ENCODE peak calls at places on chromosomes 5 and 9, in four cellular contexts. O is foreskin fibroblast; X is iPS-NIHi11; S is CD8-positive, alpha-beta memory T cell. Y is an unnamed sample.

GRCh38 chr9:37417252-37417803 is 5.2 kb upstream of the GRHPR start:
- DNase-seq in O (no peak), X (no peak), S (no peak), Y (no peak)

GRCh38 chr5:119435436-119436132 is 16.7 kb upstream of the HSD17B4 start:
- DNase-seq in O (peak; percentile 24), X (peak; percentile 57), S (peak; percentile 52), Y (no peak)

GRCh38 chr9:28688172-28688571 is 1114.9 kb upstream of the C9orf72 start:
- DNase-seq in O (no peak), X (no peak), S (no peak), Y (no peak)

GRCh38 chr5:38807570-38808461 is 38.0 kb upstream of the OSMR start:
- DNase-seq in O (peak; percentile 74), X (no peak), S (no peak), Y (no peak)

GRCh38 chr5:75566710-75567309 is 44.4 kb upstream of the ANKDD1B start:
- DNase-seq in O (peak; percentile 78), X (peak; percentile 33), S (no peak), Y (no peak)

GRCh38 chr5:136021016-136021405 is 7.8 kb upstream of the TGFBI start:
- DNase-seq in O (no peak), X (no peak), S (no peak), Y (no peak)

GRCh38 chr5:146088098-146088497 is 17.3 kb downstream of the PLAC8L1 start:
- DNase-seq in O (no peak), X (no peak), S (no peak), Y (no peak)

GRCh38 chr5:32390819-32391591 is 53.5 kb downstream of the ZFR start:
- DNase-seq in O (peak; percentile 73), X (no peak), S (no peak), Y (no peak)

GRCh38 chr9:136787690-136788400 is 3.3 kb upstream of the TMEM141 start:
- DNase-seq in O (no peak), X (peak; percentile 82), S (peak; percentile 50), Y (peak; percentile 77)

GRCh38 chr9:10875752-10876151 is 262.9 kb upstream of the PTPRD start:
- DNase-seq in O (no peak), X (no peak), S (no peak), Y (no peak)

GRCh38 chr9:92196909-92197308 is 81.7 kb upstream of the SPTLC1 start:
- DNase-seq in O (peak; percentile 46), X (no peak), S (no peak), Y (no peak)

GRCh38 chr9:121963542-121963995 is 129.5 kb downstream of the TTLL11 start:
- DNase-seq in O (peak; percentile 85), X (no peak), S (no peak), Y (no peak)

GRCh38 chr9:114203410-114204140 is 48.2 kb downstream of the COL27A1 start:
- DNase-seq in O (peak; percentile 32), X (no peak), S (no peak), Y (no peak)

GRCh38 chr5:76799588-76799987 is 19.2 kb upstream of the F2RL1 start:
- DNase-seq in O (no peak), X (no peak), S (no peak), Y (no peak)

GRCh38 chr5:163397368-163397767 is 40.0 kb upstream of the CCNG1 start:
- DNase-seq in O (no peak), X (no peak), S (no peak), Y (no peak)

GRCh38 chr9:137199411-137200121 is 975 bp downstream of the TPRN start:
- DNase-seq in O (no peak), X (no peak), S (no peak), Y (no peak)

GRCh38 chr9:137336735-137337134 is 34.7 kb upstream of the NRARP start:
- DNase-seq in O (no peak), X (no peak), S (no peak), Y (no peak)